ENCODE peak calls at places on chromosomes 16 and 17, in six cellular contexts. Z is gastrocnemius medialis, R is MG63, Y is spleen, S is tibial artery, M is heart right ventricle. U is an unnamed sample. For H3K9me3, the result is how much of the 10 kb centered on the place peaks cover.

GRCh38 chr17:68909066-68909465 is 46.1 kb downstream of the ABCA8 start:
- DNase-seq in Z (peak), R (peak), Y (no peak), S (peak), M (peak), U (peak)

GRCh38 chr16:58418601-58419000 is 26.3 kb downstream of the GINS3 start:
- DNase-seq in Z (peak), R (peak), Y (no peak), S (no peak), M (peak), U (peak)

GRCh38 chr16:86925067-86925791 is 346.9 kb downstream of the FOXL1 start:
- DNase-seq in Z (no peak), R (peak), Y (no peak), S (no peak), M (no peak), U (no peak)

GRCh38 chr16:19735074-19735867 is 17.2 kb downstream of the IQCK start:
- DNase-seq in Z (peak), R (no peak), Y (no peak), S (no peak), M (peak), U (no peak)

GRCh38 chr16:13902677-13903076 is 17.3 kb upstream of the ERCC4 start:
- DNase-seq in Z (no peak), R (peak), Y (no peak), S (no peak), M (no peak), U (no peak)

GRCh38 chr17:60141111-60142018 is 8.4 kb upstream of the CA4 start:
- DNase-seq in Z (no peak), R (no peak), Y (no peak), S (no peak), M (no peak), U (no peak)

GRCh38 chr17:32484041-32484461 is 2.7 kb upstream of the CDK5R1 start:
- DNase-seq in Z (no peak), R (no peak), Y (peak), S (no peak), M (no peak), U (no peak)

GRCh38 chr16:51591480-51591879 is 440.4 kb upstream of the SALL1 start:
- DNase-seq in Z (no peak), R (no peak), Y (no peak), S (no peak), M (no peak), U (no peak)

GRCh38 chr16:1821861-1822611 is 4.6 kb downstream of the HAGH start:
- DNase-seq in Z (no peak), R (no peak), Y (peak), S (no peak), M (no peak), U (no peak)

GRCh38 chr17:1312261-1312870 is 32.9 kb downstream of the TRARG1 start:
- DNase-seq in Z (no peak), R (peak), Y (no peak), S (no peak), M (no peak), U (no peak)

GRCh38 chr16:15604460-15605390 is 38.2 kb downstream of the MARF1 start:
- DNase-seq in Z (peak), R (peak), Y (no peak), S (no peak), M (no peak), U (no peak)

GRCh38 chr17:44004761-44005526 is 522 bp downstream of the NAGS start:
- DNase-seq in Z (no peak), R (no peak), Y (peak), S (no peak), M (no peak), U (peak)

GRCh38 chr16:13244770-13245169 is 343.4 kb downstream of the SHISA9 start:
- DNase-seq in Z (no peak), R (no peak), Y (no peak), S (no peak), M (no peak), U (no peak)

GRCh38 chr17:5531019-5531418 is 44.7 kb downstream of the MIS12 start:
- DNase-seq in Z (no peak), R (no peak), Y (no peak), S (no peak), M (no peak), U (no peak)

GRCh38 chr16:65945485-65945884 is 421.0 kb upstream of the CDH5 start:
- DNase-seq in Z (no peak), R (no peak), Y (no peak), S (no peak), M (no peak), U (no peak)

GRCh38 chr17:64273006-64273405 is 9.9 kb upstream of the TEX2 start:
- DNase-seq in Z (no peak), R (no peak), Y (no peak), S (no peak), M (no peak), U (no peak)

GRCh38 chr16:78325532-78325931 is 226.1 kb downstream of the WWOX start:
- DNase-seq in Z (no peak), R (no peak), Y (no peak), S (no peak), M (no peak), U (no peak)

GRCh38 chr17:61443475-61443882 is 8.7 kb upstream of the TBX4 start:
- DNase-seq in Z (no peak), R (no peak), Y (no peak), S (no peak), M (no peak), U (no peak)

GRCh38 chr17:64775701-64776570 is 113.8 kb upstream of the SMURF2 start:
- DNase-seq in Z (no peak), R (no peak), Y (no peak), S (no peak), M (no peak), U (no peak)

GRCh38 chr17:69069289-69069688 is 8.6 kb upstream of the ABCA9 start:
- DNase-seq in Z (no peak), R (no peak), Y (no peak), S (no peak), M (no peak), U (no peak)

GRCh38 chr17:71482625-71483024 is 638.2 kb upstream of the SOX9 start:
- DNase-seq in Z (no peak), R (no peak), Y (no peak), S (no peak), M (no peak), U (no peak)

GRCh38 chr16:52873997-52874500 is 178.6 kb downstream of the CHD9NB start:
- DNase-seq in Z (no peak), R (no peak), Y (no peak), S (no peak), M (no peak), U (no peak)

GRCh38 chr16:26606381-26607150 is 460.2 kb upstream of the C16orf82 start:
- DNase-seq in Z (no peak), R (no peak), Y (no peak), S (no peak), M (no peak), U (no peak)

GRCh38 chr17:1147664-1148063 is 32.1 kb downstream of the ABR start:
- DNase-seq in Z (no peak), R (peak), Y (no peak), S (no peak), M (peak), U (no peak)

GRCh38 chr17:42895185-42895555 is 5.4 kb upstream of the G6PC1 start:
- DNase-seq in Z (peak), R (peak), Y (no peak), S (peak), M (no peak), U (peak)

GRCh38 chr17:19651461-19652238 is 3.1 kb downstream of the ALDH3A2 start:
- DNase-seq in Z (no peak), R (no peak), Y (no peak), S (no peak), M (no peak), U (no peak)

GRCh38 chr17:67620088-67620487 is 97.6 kb upstream of the NOL11 start:
- DNase-seq in Z (no peak), R (no peak), Y (peak), S (no peak), M (no peak), U (no peak)

GRCh38 chr17:18191071-18191667 is 7.5 kb downstream of the ALKBH5 start:
- DNase-seq in Z (no peak), R (no peak), Y (no peak), S (no peak), M (peak), U (no peak)

GRCh38 chr16:27204232-27204915 is 1.0 kb downstream of the KDM8 start:
- DNase-seq in Z (peak), R (no peak), Y (peak), S (no peak), M (no peak), U (no peak)

GRCh38 chr16:24771132-24771778 is 41.8 kb downstream of the TNRC6A start:
- DNase-seq in Z (no peak), R (no peak), Y (no peak), S (no peak), M (no peak), U (no peak)

GRCh38 chr17:61574542-61575351 is 16.3 kb downstream of the NACA2 start:
- DNase-seq in Z (no peak), R (peak), Y (no peak), S (no peak), M (no peak), U (no peak)

GRCh38 chr16:23282508-23282907 is 19.6 kb upstream of the SCNN1B start:
- DNase-seq in Z (no peak), R (no peak), Y (no peak), S (no peak), M (no peak), U (no peak)

DNA sequence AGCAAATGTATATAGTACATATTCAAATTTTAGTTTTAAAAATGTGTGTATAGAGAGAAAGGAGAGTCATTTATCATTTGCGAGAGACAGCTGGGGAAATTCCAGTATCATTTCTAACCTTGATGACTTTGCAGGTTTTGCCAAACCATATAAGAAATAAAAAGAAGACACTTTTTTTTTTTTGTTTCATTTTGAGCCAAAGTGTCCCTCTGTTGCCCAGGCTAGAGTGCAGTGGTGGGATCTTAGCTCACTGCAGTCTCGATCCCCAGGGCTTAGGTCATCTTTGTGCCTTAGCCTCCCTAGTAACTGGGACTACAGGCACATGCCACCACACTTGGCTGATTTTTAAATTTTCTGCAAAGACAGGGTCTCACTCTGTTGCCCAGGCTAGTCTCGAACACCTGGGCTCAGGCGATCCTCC is 38.4 kb upstream of the VWA3A start:
- DNase-seq in Z (no peak), R (no peak), Y (no peak), S (no peak), M (no peak), U (no peak)
- H3K4me3 ChIP-seq in Z (no peak), R (no peak), Y (no peak), S (no peak), M (no peak), U (no peak)

GRCh38 chr16:4091638-4092037 is 24.6 kb downstream of the ADCY9 start:
- DNase-seq in Z (peak), R (no peak), Y (no peak), S (no peak), M (no peak), U (no peak)

GRCh38 chr16:4090476-4090875 is 25.8 kb downstream of the ADCY9 start:
- DNase-seq in Z (peak), R (no peak), Y (no peak), S (peak), M (peak), U (peak)

GRCh38 chr16:4089251-4089810 is 26.9 kb downstream of the ADCY9 start:
- DNase-seq in Z (no peak), R (no peak), Y (no peak), S (no peak), M (no peak), U (no peak)

GRCh38 chr16:4087990-4088577 is 28.2 kb downstream of the ADCY9 start:
- DNase-seq in Z (no peak), R (no peak), Y (no peak), S (no peak), M (no peak), U (no peak)

DNA sequence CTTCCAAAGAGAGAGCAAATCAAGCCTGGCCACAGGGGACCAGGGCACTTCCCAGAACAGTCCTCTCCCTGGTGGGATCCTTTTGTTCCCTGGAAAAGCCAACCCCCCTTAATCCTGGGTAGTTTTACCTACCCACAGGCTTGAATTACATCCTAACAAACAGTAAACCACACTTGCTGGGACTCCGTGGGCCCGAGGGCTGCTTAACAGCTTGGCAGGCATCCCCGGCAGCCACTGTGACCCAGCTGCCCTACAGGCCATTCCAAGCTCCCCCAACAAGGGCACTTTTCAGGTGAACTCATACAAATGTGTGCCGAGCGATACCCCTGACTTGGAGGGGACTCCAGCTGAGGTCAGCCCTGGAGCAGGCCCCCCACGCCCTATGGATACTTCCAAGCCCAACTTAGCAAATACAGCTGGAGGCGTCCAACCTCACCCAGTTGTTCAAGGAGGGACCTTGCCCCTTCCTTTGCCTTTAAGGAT is 26.4 kb downstream of the ADCY9 start:
- DNase-seq in Z (peak), R (no peak), Y (no peak), S (no peak), M (no peak), U (no peak)
- H3K9me3 ChIP-seq in Z (under half), R (under half), Y (under half), S (under half), M (under half), U (under half)

DNA sequence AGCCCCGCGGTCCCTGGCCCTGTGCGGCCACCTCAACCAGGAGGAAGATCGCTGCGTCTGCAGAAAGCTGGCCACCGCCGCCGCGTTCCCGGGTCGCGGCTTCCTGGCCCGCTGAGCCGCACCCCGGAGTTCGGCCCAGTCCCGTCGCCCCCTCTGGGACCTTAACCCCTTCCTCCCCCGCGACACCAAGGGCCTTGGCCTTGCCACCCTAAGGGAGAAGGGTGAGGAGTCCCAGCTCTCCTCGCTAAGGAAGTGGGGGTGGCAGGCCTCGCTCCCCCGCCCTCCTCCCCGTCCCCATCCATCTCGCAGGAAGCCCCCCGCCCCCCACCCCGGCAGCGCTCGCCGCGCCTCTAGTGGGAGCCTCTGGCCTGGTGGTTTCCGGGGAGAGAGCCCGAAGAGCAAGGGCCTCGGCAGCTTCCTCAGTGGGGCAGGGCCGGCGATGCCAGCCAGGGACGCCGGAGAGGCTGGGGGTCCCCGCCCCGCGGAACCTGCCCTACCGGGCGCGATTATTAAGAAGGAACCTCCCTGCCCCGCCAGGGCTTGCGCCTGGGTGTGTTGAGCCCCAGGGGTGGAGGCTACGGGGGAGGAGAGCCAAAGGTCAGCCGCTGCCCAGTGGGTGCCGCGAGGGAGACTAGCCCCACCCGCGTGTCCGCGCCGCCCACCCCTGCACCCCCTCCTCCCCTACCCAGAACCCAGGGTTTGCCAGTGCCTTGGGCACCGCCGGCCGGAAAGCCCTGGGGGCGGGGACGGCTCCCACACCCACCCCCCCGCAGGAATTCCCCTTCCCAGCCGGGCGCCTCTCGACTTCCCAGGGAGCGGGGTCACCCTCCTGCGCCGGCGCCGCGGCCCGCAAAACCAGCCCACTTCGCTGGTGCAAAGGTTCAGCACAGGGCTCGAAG is 6.8 kb downstream of the CBX4 start:
- DNase-seq in Z (no peak), R (no peak), Y (no peak), S (no peak), M (peak), U (no peak)
- H3K4me3 ChIP-seq in Z (peak), R (no peak), Y (no peak), S (peak), M (peak), U (no peak)

GRCh38 chr16:89071686-89072182 is 21.9 kb upstream of the ACSF3 start:
- DNase-seq in Z (no peak), R (no peak), Y (no peak), S (no peak), M (no peak), U (no peak)
- H3K9me3 ChIP-seq in Z (under half), R (under half), Y (under half), S (under half), M (under half), U (under half)

DNA sequence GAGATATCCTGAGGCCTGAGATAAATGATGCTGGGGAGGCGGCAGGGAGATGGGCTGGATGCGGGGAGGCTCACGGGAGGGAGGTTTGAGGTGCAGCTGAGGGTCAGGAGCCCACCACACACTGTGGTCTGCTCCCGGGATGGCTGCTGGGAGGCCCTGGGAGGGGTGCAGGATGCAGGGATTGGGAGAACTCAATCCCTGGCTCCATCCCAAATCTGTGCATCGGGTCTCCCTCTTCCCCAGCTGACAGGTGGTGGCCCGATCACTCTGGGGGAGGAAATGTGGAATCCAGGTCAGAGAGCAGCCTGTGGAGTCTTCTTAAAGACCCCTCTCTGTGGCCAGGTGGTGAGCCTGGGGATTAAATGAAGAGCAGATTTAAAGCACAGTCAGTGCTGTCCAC is 12.0 kb downstream of the PHB1 start:
- DNase-seq in Z (no peak), R (no peak), Y (no peak), S (no peak), M (no peak), U (no peak)
- H3K4me3 ChIP-seq in Z (no peak), R (no peak), Y (no peak), S (no peak), M (no peak), U (no peak)

GRCh38 chr17:4028436-4028835 is 64.2 kb upstream of the ATP2A3 start:
- DNase-seq in Z (no peak), R (no peak), Y (no peak), S (no peak), M (no peak), U (no peak)
- H3K9me3 ChIP-seq in Z (under half), R (under half), Y (under half), S (under half), M (under half), U (under half)

GRCh38 chr16:3066440-3066748 is 954 bp downstream of the IL32 start:
- DNase-seq in Z (no peak), R (no peak), Y (peak), S (no peak), M (no peak), U (no peak)
- H3K4me3 ChIP-seq in Z (peak), R (no peak), Y (peak), S (peak), M (peak), U (no peak)

GRCh38 chr16:79687249-79687768 is 86.8 kb upstream of the MAF start:
- DNase-seq in Z (no peak), R (no peak), Y (no peak), S (no peak), M (no peak), U (no peak)
- H3K9me3 ChIP-seq in Z (under half), R (under half), Y (under half), S (under half), M (under half), U (under half)

GRCh38 chr16:10817963-10818941 is at the start of gene TVP23A:
- DNase-seq in Z (no peak), R (no peak), Y (no peak), S (no peak), M (no peak), U (peak)
- H3K4me3 ChIP-seq in Z (no peak), R (no peak), Y (no peak), S (peak), M (peak), U (peak)